ENCODE peak calls at places on chromosomes 16 and 17, in ten cellular contexts. O is GM23338, Q is vagina, V is transverse colon, Z is K562, X is stomach, Y is prostate gland, D is GM12891, W is GM12878, E is breast epithelium. F is an unnamed sample.

GRCh38 chr17:194844-195602 is 13.6 kb upstream of the DOC2B start:
- DNase-seq in V (no peak), Y (no peak), O (no peak), E (no peak), W (no peak), D (no peak), Q (no peak), X (no peak), Z (no peak), F (no peak)

GRCh38 chr17:78527345-78527744 is 49.9 kb downstream of the DNAH17 start:
- DNase-seq in Q (no peak), D (no peak), Z (no peak), W (no peak), X (no peak), E (no peak), O (no peak), Y (no peak), V (no peak), F (no peak)

GRCh38 chr16:81645303-81645702 is 133.8 kb upstream of the PLCG2 start:
- DNase-seq in X (no peak), V (peak), E (peak), Z (no peak), Y (peak), Q (no peak), D (no peak), O (no peak), W (no peak), F (no peak)

GRCh38 chr17:16322636-16323035 is 30.6 kb downstream of the CENPV start:
- DNase-seq in Y (no peak), Q (no peak), E (no peak), D (no peak), W (no peak), O (no peak), V (no peak), Z (no peak), X (no peak), F (no peak)

GRCh38 chr17:9729735-9730420 is 61.5 kb downstream of the DHRS7C start:
- DNase-seq in Y (no peak), Q (no peak), E (no peak), Z (no peak), O (no peak), W (no peak), X (no peak), V (no peak), D (no peak), F (no peak)

GRCh38 chr17:1975573-1975972 is 49.6 kb downstream of the RTN4RL1 start:
- DNase-seq in Y (no peak), E (no peak), D (no peak), X (no peak), Z (no peak), V (no peak), Q (no peak), O (no peak), W (no peak), F (no peak)

GRCh38 chr17:17300624-17301568 is 2.3 kb upstream of the NT5M start:
- DNase-seq in D (no peak), Q (no peak), W (no peak), Z (no peak), Y (no peak), V (peak), E (no peak), O (peak), X (peak), F (no peak)

GRCh38 chr17:57899822-57900221 is 50.0 kb upstream of the MRPS23 start:
- DNase-seq in X (peak), W (no peak), Q (no peak), Y (peak), Z (no peak), D (no peak), V (peak), O (no peak), E (peak), F (peak)

GRCh38 chr16:28140788-28141618 is 70.8 kb downstream of the XPO6 start:
- DNase-seq in E (no peak), Z (no peak), Q (no peak), O (peak), Y (no peak), D (peak), V (peak), X (peak), W (peak), F (peak)

GRCh38 chr17:27559996-27560481 is 70.9 kb upstream of the LGALS9 start:
- DNase-seq in V (peak), X (peak), Y (no peak), W (no peak), Q (no peak), Z (no peak), O (no peak), E (no peak), D (no peak), F (no peak)

GRCh38 chr16:68406458-68407041 is 41.8 kb downstream of the SMPD3 start:
- DNase-seq in D (no peak), X (no peak), W (no peak), Y (peak), Z (no peak), E (no peak), O (no peak), V (no peak), Q (no peak), F (no peak)

GRCh38 chr16:4315185-4316102 is at the start of gene GLIS2:
- DNase-seq in Y (peak), V (peak), D (no peak), Z (peak), O (peak), E (no peak), W (no peak), Q (no peak), X (peak), F (no peak)

GRCh38 chr17:7561589-7562207 is at the start of gene SENP3:
- DNase-seq in V (peak), Z (peak), X (peak), O (peak), Y (peak), E (peak), W (no peak), D (peak), Q (no peak), F (peak)

DNA sequence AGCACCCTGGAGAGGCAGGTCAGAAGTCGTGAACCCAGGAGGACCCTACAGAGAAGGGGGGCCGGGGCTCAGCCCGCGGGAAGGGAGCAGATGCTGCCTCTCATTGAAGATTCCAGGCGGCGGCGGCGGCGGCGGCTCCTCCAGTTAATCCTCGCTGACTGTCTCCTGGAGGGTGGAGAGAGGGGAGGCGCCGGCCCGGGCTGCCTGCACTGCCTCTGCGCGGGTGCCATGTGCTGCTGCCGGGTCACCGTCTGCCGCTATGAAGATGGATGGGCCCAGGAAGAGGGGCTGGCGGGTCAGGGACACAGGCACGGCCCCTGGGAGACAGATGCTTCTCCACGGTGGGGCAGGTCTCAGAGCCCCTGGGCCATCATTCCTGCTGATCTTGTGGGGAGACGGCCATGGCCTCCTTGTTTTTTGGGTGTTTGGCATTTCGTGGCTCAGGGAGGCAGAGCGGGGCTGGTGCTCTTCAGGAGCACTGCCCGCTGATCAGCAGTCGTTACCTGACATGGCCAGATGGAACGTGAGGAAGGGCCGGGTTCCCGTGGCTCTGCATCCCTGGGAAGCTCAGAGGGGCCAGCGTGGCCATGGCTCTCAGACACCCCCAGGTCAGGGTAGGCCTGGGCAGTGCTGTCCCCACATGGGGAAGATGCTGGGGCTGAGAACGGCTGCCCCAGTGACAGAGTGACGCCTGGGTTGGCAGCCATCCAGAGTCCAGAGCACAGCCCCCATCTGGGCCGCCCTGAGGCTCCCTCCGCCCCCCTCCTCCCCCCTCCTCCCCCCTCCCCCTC is 36.1 kb downstream of the GINS2 start:
- DNase-seq in Q (no peak), V (peak), W (no peak), O (no peak), Z (peak), Y (no peak), X (peak), E (no peak), D (no peak), F (peak)
- TF ChIP-seq POLR2AphosphoS5 in Q (no peak), V (no peak), W (no peak), O (no peak), Z (no peak), Y (no peak), X (no peak), E (no peak), D (no peak), F (no peak)

GRCh38 chr16:14284930-14285541 is 213.9 kb downstream of the MRTFB start:
- DNase-seq in D (no peak), Q (no peak), X (peak), V (peak), W (no peak), Y (no peak), O (peak), Z (peak), E (no peak), F (peak)

GRCh38 chr16:14286381-14287230 is 215.5 kb downstream of the MRTFB start:
- DNase-seq in X (no peak), V (peak), Q (no peak), W (no peak), Z (no peak), Y (no peak), O (peak), D (peak), E (no peak), F (no peak)

GRCh38 chr16:14283786-14284185 is 212.7 kb downstream of the MRTFB start:
- DNase-seq in Y (no peak), Z (no peak), D (no peak), O (peak), Q (no peak), W (no peak), X (no peak), E (no peak), V (no peak), F (no peak)

GRCh38 chr16:14284371-14284770 is 213.3 kb downstream of the MRTFB start:
- DNase-seq in Q (no peak), Y (no peak), V (no peak), Z (no peak), W (no peak), O (peak), D (no peak), X (no peak), E (no peak), F (no peak)

GRCh38 chr16:14285542-14286380 is 214.6 kb downstream of the MRTFB start:
- DNase-seq in Y (peak), E (peak), Q (no peak), X (peak), Z (peak), W (peak), D (peak), V (peak), O (peak), F (peak)
- TF ChIP-seq POLR2AphosphoS5 in Y (peak), E (peak), Q (peak), X (peak), Z (no peak), W (no peak), D (no peak), V (no peak), O (peak), F (no peak)

GRCh38 chr17:73283841-73284282 is 22.2 kb upstream of the CPSF4L start:
- DNase-seq in D (no peak), O (peak), Y (no peak), E (no peak), W (no peak), V (no peak), Z (no peak), Q (no peak), X (no peak), F (no peak)
- TF ChIP-seq POLR2AphosphoS5 in D (no peak), O (no peak), Y (no peak), E (no peak), W (no peak), V (no peak), Z (no peak), Q (no peak), X (no peak), F (no peak)

DNA sequence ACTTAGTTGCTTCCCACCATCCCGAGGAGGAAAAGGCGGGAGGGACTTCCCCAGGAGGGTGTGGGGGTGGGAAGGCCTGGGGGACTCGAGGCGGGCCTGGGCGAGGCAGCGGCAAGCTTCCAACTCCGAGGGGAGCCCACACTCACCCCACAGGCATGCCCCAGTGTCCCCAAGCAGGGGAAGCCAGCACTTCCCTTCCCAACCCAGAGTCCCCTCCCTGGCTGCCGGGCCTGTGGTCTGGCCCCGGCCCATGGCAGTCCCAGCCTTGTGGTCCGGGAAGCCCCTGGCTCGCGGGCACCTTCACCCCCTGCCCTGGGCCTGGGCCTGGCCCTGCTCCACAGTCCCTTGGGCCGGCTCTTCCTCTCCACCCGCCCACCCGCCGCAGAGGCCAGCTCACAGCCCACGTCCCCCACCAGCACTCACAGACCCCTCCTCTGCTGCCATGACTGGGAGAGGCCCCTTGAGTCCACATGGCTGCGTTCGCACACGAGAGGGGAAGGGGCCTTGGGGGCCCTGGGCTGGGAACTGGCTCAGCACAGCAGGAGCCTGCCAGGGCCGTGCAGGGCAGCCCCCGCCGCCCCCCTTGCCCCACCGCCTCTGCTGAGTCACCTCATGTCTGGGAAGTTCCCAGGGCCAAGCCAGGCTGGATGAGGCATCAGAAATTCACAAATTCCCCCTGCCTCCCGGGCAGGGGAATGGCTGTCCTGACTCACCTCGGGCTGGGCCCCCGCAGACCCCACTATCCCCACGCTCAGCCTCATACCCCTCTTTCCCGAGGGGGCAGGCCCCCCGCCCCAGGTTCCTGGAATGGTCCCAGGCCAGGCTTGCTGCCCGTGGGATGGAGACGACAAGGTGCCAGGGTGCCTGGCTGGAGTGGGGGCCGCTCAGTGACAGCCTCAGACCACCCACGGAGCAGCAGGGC is 27.8 kb downstream of the BAHCC1 start:
- DNase-seq in V (peak), Y (peak), Z (peak), W (no peak), O (no peak), D (no peak), X (peak), Q (no peak), E (peak), F (no peak)
- TF ChIP-seq POLR2AphosphoS5 in V (no peak), Y (no peak), Z (no peak), W (no peak), O (no peak), D (no peak), X (peak), Q (no peak), E (peak), F (no peak)